ENCODE peak calls at places on chromosomes 12 and 14, in eight cellular contexts. J is GM13977, X is stomach, U is WTC11, T is NB4, L is right atrium auricular region, N is lower lobe of right lung, D is colonic mucosa. Q is an unnamed sample.

GRCh38 chr12:32181498-32182175 is 75.0 kb downstream of the BICD1 start:
- DNase-seq in D (no peak), N (no peak), X (no peak), J (no peak), L (no peak), T (no peak), U (no peak), Q (no peak)

GRCh38 chr12:86723326-86723725 is 467.1 kb upstream of the MGAT4C start:
- DNase-seq in D (no peak), T (no peak), N (no peak), J (no peak), X (no peak), U (no peak), L (no peak), Q (no peak)

GRCh38 chr14:41830679-41831078 is 224.0 kb downstream of the LRFN5 start:
- DNase-seq in X (no peak), N (no peak), L (no peak), U (no peak), D (peak; percentile 19), J (no peak), T (no peak), Q (no peak)

GRCh38 chr12:24201258-24201970 is 251.9 kb upstream of the SOX5 start:
- DNase-seq in N (no peak), L (no peak), J (no peak), U (no peak), X (no peak), T (no peak), D (no peak), Q (no peak)

GRCh38 chr14:74793506-74794155 is 30.5 kb downstream of the YLPM1 start:
- DNase-seq in X (no peak), T (peak; percentile 8), N (no peak), J (no peak), U (no peak), L (no peak), D (no peak), Q (no peak)

GRCh38 chr14:34113051-34113511 is 162.2 kb upstream of the EGLN3 start:
- DNase-seq in J (no peak), X (no peak), D (no peak), L (no peak), N (no peak), U (no peak), T (no peak), Q (no peak)

GRCh38 chr14:92897922-92898599 is 24.9 kb upstream of the CHGA start:
- DNase-seq in T (no peak), X (no peak), U (no peak), N (no peak), D (no peak), J (no peak), L (no peak), Q (no peak)

GRCh38 chr12:108691995-108692808 is 39.1 kb downstream of the CORO1C start:
- DNase-seq in J (no peak), T (peak; percentile 54), L (no peak), N (peak; percentile 59), X (no peak), U (no peak), D (peak; percentile 30), Q (no peak)

GRCh38 chr14:105064721-105065143 is 498 bp downstream of the GPR132 start:
- DNase-seq in L (no peak), N (no peak), T (peak; percentile 35), U (no peak), X (no peak), J (no peak), D (no peak), Q (peak; percentile 58)

GRCh38 chr14:105067140-105067968 is 2.1 kb upstream of the GPR132 start:
- DNase-seq in X (no peak), U (no peak), N (no peak), J (no peak), T (peak; percentile 80), L (no peak), D (no peak), Q (no peak)

GRCh38 chr14:105065280-105066228 is at the start of gene GPR132:
- DNase-seq in T (peak; percentile 98), D (peak; percentile 46), L (no peak), N (peak; percentile 76), U (no peak), X (peak; percentile 63), J (peak; percentile 93), Q (no peak)

GRCh38 chr14:105067969-105068301 is 2.7 kb upstream of the GPR132 start:
- DNase-seq in J (no peak), L (no peak), D (no peak), U (no peak), T (no peak), N (no peak), X (no peak), Q (no peak)

DNA sequence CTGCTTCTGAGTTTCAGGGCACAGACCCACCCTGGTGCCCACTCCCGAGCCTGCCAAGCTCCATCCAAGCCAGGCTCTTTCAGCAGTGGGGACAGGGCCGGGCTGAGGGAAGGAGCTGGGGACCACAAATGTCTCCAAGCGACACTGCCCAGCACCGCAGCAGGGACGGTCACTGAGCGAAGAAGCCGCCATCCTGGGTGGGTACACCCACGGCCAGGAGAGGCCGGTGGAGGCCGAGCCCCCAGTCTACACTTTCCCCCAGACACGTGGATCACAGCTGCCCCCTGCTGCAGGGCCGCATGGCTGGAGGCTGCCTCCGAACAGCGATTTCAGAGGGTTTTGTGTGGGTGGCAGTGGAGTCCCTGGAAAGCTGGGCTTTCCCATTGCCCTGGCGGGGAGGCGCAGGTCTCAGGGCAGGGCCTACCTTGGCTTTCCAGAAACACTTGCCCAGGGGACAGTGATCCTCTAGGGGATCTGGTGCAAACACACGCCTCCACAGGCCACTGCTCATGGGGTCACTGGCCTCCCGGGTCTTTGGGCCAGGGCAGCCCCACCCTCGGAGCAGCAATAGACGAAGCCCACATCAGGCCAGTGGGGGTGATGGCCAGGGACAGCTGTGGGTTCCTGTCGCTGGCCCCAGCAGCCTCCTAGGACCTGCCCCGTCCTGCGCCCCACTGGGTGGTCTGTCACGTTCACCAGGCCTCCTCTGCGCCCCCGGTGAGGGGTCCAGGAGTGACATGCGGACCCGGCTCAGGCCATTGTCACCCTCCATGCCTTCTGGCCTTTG is 1.2 kb upstream of the GPR132 start:
- DNase-seq in L (no peak), X (no peak), J (no peak), N (peak; percentile 45), D (no peak), U (no peak), T (no peak), Q (no peak)
- TF ChIP-seq CTCF in L (no peak), X (no peak), J (peak; percentile 32), N (no peak), D (no peak), U (no peak), T (no peak), Q (peak; percentile 21)

GRCh38 chr12:14257303-14257733 is 108.2 kb upstream of the ATF7IP start:
- DNase-seq in N (no peak), T (no peak), U (no peak), J (no peak), L (no peak), X (no peak), D (no peak), Q (no peak)

GRCh38 chr12:14259481-14260010 is 105.9 kb upstream of the ATF7IP start:
- DNase-seq in J (no peak), X (no peak), N (no peak), U (no peak), L (no peak), T (no peak), D (no peak), Q (no peak)

GRCh38 chr12:14258468-14258947 is 107.0 kb upstream of the ATF7IP start:
- DNase-seq in U (no peak), D (peak; percentile 33), X (no peak), N (no peak), T (no peak), L (no peak), J (no peak), Q (no peak)

GRCh38 chr12:14256555-14257169 is 108.8 kb upstream of the ATF7IP start:
- DNase-seq in N (peak; percentile 87), X (peak; percentile 78), J (peak; percentile 67), U (peak; percentile 79), D (peak; percentile 72), L (peak; percentile 90), T (peak; percentile 89), Q (peak; percentile 74)

GRCh38 chr12:14257734-14258467 is 107.6 kb upstream of the ATF7IP start:
- DNase-seq in U (peak; percentile 98), N (peak; percentile 90), T (peak; percentile 94), D (peak; percentile 96), J (peak; percentile 48), L (peak; percentile 97), X (peak; percentile 95), Q (peak; percentile 85)
- TF ChIP-seq CTCF in U (no peak), N (no peak), T (no peak), D (no peak), J (no peak), L (no peak), X (no peak), Q (peak; percentile 1)

GRCh38 chr12:96040305-96041133 is 5.1 kb upstream of the LTA4H start:
- DNase-seq in L (no peak), D (no peak), T (no peak), U (no peak), J (no peak), X (no peak), N (no peak), Q (no peak)

GRCh38 chr12:96035283-96036236 is at the start of gene LTA4H:
- DNase-seq in J (peak; percentile 91), X (peak; percentile 98), D (peak; percentile 99), T (peak; percentile 100), L (peak; percentile 98), U (peak; percentile 97), N (peak; percentile 99), Q (peak; percentile 98)

GRCh38 chr12:96036765-96037455 is 1.5 kb upstream of the LTA4H start:
- DNase-seq in U (no peak), L (no peak), N (no peak), J (no peak), T (peak; percentile 20), D (no peak), X (no peak), Q (no peak)

GRCh38 chr12:96033549-96034389 is 1.6 kb downstream of the LTA4H start:
- DNase-seq in T (peak; percentile 32), L (no peak), D (peak; percentile 34), X (no peak), U (no peak), J (no peak), N (no peak), Q (no peak)

GRCh38 chr12:96034631-96035282 is 630 bp downstream of the LTA4H start:
- DNase-seq in U (no peak), L (no peak), X (no peak), J (no peak), D (peak; percentile 56), N (peak; percentile 52), T (peak; percentile 32), Q (peak; percentile 52)
- TF ChIP-seq CTCF in U (no peak), L (no peak), X (no peak), J (no peak), D (no peak), N (no peak), T (no peak), Q (no peak)

GRCh38 chr12:120468271-120468845 is 1.2 kb downstream of the SRSF9 start:
- DNase-seq in J (peak; percentile 38), L (no peak), T (peak; percentile 88), X (peak; percentile 44), N (peak; percentile 58), U (peak; percentile 33), D (peak; percentile 31), Q (peak; percentile 20)

GRCh38 chr12:120467439-120467838 is 2.1 kb downstream of the SRSF9 start:
- DNase-seq in D (no peak), U (no peak), X (no peak), N (no peak), T (no peak), L (no peak), J (no peak), Q (no peak)

GRCh38 chr12:120470150-120470817 is 736 bp upstream of the SRSF9 start:
- DNase-seq in X (no peak), L (no peak), N (no peak), T (no peak), D (peak; percentile 24), J (no peak), U (peak; percentile 16), Q (no peak)

GRCh38 chr12:120469450-120470149 is at the start of gene SRSF9:
- DNase-seq in X (peak; percentile 96), L (peak; percentile 96), U (peak; percentile 95), D (peak; percentile 96), J (peak; percentile 100), N (peak; percentile 97), T (peak; percentile 99), Q (peak; percentile 96)

GRCh38 chr12:120468846-120469449 is 600 bp downstream of the SRSF9 start:
- DNase-seq in X (peak; percentile 33), D (peak; percentile 47), U (no peak), N (peak; percentile 57), T (no peak), J (peak; percentile 79), L (no peak), Q (peak; percentile 41)
- TF ChIP-seq CTCF in X (no peak), D (no peak), U (no peak), N (no peak), T (peak; percentile 24), J (peak; percentile 37), L (no peak), Q (peak; percentile 4)

Q was measured in WERI-Rb-1.